ENCODE peak calls at places on chromosome 18, in five cellular contexts. One of them, this sample, is unnamed.
A peak's percentile ranks its signal among the peaks of the same experiment; 100 is the strongest.

GRCh38 chr18:12989397-12990127 is 1.6 kb upstream of the CEP192 start:
- DNase-seq in H9: no peak
- DNase-seq in stimulated activated naive CD8-positive, alpha-beta T cell treated with anti-CD3 and anti-CD28 coated beads, Interleukin-15, Interleukin-2, amounts not matched to agents 100 U/mL and 50 U/mL, for 24 hours: no peak
- DNase-seq in fibroblast of pulmonary artery: no peak
- DNase-seq in NCI-H1417: no peak
- DNase-seq in this sample: peak; percentile 58

GRCh38 chr18:58691256-58691655 is 20.0 kb downstream of the MALT1 start:
- DNase-seq in H9: no peak
- DNase-seq in fibroblast of pulmonary artery: no peak
- DNase-seq in stimulated activated naive CD8-positive, alpha-beta T cell treated with anti-CD3 and anti-CD28 coated beads, Interleukin-15, Interleukin-2, amounts not matched to agents 100 U/mL and 50 U/mL, for 24 hours: no peak
- DNase-seq in NCI-H1417: no peak
- DNase-seq in this sample: no peak

GRCh38 chr18:27762054-27762453 is 414.9 kb downstream of the CDH2 start:
- DNase-seq in stimulated activated naive CD8-positive, alpha-beta T cell treated with anti-CD3 and anti-CD28 coated beads, Interleukin-15, Interleukin-2, amounts not matched to agents 100 U/mL and 50 U/mL, for 24 hours: no peak
- DNase-seq in H9: no peak
- DNase-seq in NCI-H1417: no peak
- DNase-seq in fibroblast of pulmonary artery: no peak
- DNase-seq in this sample: no peak

GRCh38 chr18:54396755-54397154 is 39.0 kb downstream of the C18orf54 start:
- DNase-seq in H9: no peak
- DNase-seq in stimulated activated naive CD8-positive, alpha-beta T cell treated with anti-CD3 and anti-CD28 coated beads, Interleukin-15, Interleukin-2, amounts not matched to agents 100 U/mL and 50 U/mL, for 24 hours: no peak
- DNase-seq in NCI-H1417: no peak
- DNase-seq in fibroblast of pulmonary artery: no peak
- DNase-seq in this sample: no peak

GRCh38 chr18:55478301-55478660 is 109.7 kb downstream of the TCF4 start:
- DNase-seq in stimulated activated naive CD8-positive, alpha-beta T cell treated with anti-CD3 and anti-CD28 coated beads, Interleukin-15, Interleukin-2, amounts not matched to agents 100 U/mL and 50 U/mL, for 24 hours: no peak
- DNase-seq in fibroblast of pulmonary artery: no peak
- DNase-seq in NCI-H1417: no peak
- DNase-seq in H9: no peak
- DNase-seq in this sample: no peak

GRCh38 chr18:68164909-68165308 is 550.0 kb downstream of the TMX3 start:
- DNase-seq in NCI-H1417: no peak
- DNase-seq in stimulated activated naive CD8-positive, alpha-beta T cell treated with anti-CD3 and anti-CD28 coated beads, Interleukin-15, Interleukin-2, amounts not matched to agents 100 U/mL and 50 U/mL, for 24 hours: no peak
- DNase-seq in H9: no peak
- DNase-seq in fibroblast of pulmonary artery: no peak
- DNase-seq in this sample: no peak

GRCh38 chr18:68104036-68104435 is 587.5 kb upstream of the DSEL start:
- DNase-seq in stimulated activated naive CD8-positive, alpha-beta T cell treated with anti-CD3 and anti-CD28 coated beads, Interleukin-15, Interleukin-2, amounts not matched to agents 100 U/mL and 50 U/mL, for 24 hours: no peak
- DNase-seq in H9: no peak
- DNase-seq in fibroblast of pulmonary artery: peak; percentile 3
- DNase-seq in NCI-H1417: no peak
- DNase-seq in this sample: no peak

GRCh38 chr18:5894215-5894612 is 1.1 kb downstream of the TMEM200C start:
- DNase-seq in fibroblast of pulmonary artery: no peak
- DNase-seq in H9: no peak
- DNase-seq in NCI-H1417: peak; percentile 24
- DNase-seq in stimulated activated naive CD8-positive, alpha-beta T cell treated with anti-CD3 and anti-CD28 coated beads, Interleukin-15, Interleukin-2, amounts not matched to agents 100 U/mL and 50 U/mL, for 24 hours: no peak
- DNase-seq in this sample: no peak

GRCh38 chr18:23453657-23454011 is 547 bp downstream of the RIOK3 start:
- DNase-seq in fibroblast of pulmonary artery: peak; percentile 43
- DNase-seq in NCI-H1417: no peak
- DNase-seq in H9: no peak
- DNase-seq in stimulated activated naive CD8-positive, alpha-beta T cell treated with anti-CD3 and anti-CD28 coated beads, Interleukin-15, Interleukin-2, amounts not matched to agents 100 U/mL and 50 U/mL, for 24 hours: no peak
- DNase-seq in this sample: no peak

GRCh38 chr18:8800876-8801262 is 95.5 kb downstream of the MTCL1 start:
- DNase-seq in H9: no peak
- DNase-seq in stimulated activated naive CD8-positive, alpha-beta T cell treated with anti-CD3 and anti-CD28 coated beads, Interleukin-15, Interleukin-2, amounts not matched to agents 100 U/mL and 50 U/mL, for 24 hours: no peak
- DNase-seq in NCI-H1417: no peak
- DNase-seq in fibroblast of pulmonary artery: no peak
- DNase-seq in this sample: peak; percentile 49

GRCh38 chr18:63205791-63206252 is 113.7 kb downstream of the BCL2 start:
- DNase-seq in H9: no peak
- DNase-seq in NCI-H1417: peak; percentile 42
- DNase-seq in fibroblast of pulmonary artery: no peak
- DNase-seq in stimulated activated naive CD8-positive, alpha-beta T cell treated with anti-CD3 and anti-CD28 coated beads, Interleukin-15, Interleukin-2, amounts not matched to agents 100 U/mL and 50 U/mL, for 24 hours: no peak
- DNase-seq in this sample: no peak

GRCh38 chr18:79887181-79888000 is 64.1 kb downstream of the SLC66A2 start:
- DNase-seq in fibroblast of pulmonary artery: no peak
- DNase-seq in H9: no peak
- DNase-seq in NCI-H1417: no peak
- DNase-seq in stimulated activated naive CD8-positive, alpha-beta T cell treated with anti-CD3 and anti-CD28 coated beads, Interleukin-15, Interleukin-2, amounts not matched to agents 100 U/mL and 50 U/mL, for 24 hours: no peak
- DNase-seq in this sample: no peak

GRCh38 chr18:66761166-66761565 is 157.3 kb upstream of the CDH19 start:
- DNase-seq in H9: no peak
- DNase-seq in NCI-H1417: no peak
- DNase-seq in fibroblast of pulmonary artery: no peak
- DNase-seq in stimulated activated naive CD8-positive, alpha-beta T cell treated with anti-CD3 and anti-CD28 coated beads, Interleukin-15, Interleukin-2, amounts not matched to agents 100 U/mL and 50 U/mL, for 24 hours: no peak
- DNase-seq in this sample: no peak

GRCh38 chr18:54426085-54426665 is 68.5 kb downstream of the C18orf54 start:
- DNase-seq in NCI-H1417: no peak
- DNase-seq in fibroblast of pulmonary artery: no peak
- DNase-seq in stimulated activated naive CD8-positive, alpha-beta T cell treated with anti-CD3 and anti-CD28 coated beads, Interleukin-15, Interleukin-2, amounts not matched to agents 100 U/mL and 50 U/mL, for 24 hours: no peak
- DNase-seq in H9: no peak
- DNase-seq in this sample: no peak

GRCh38 chr18:63336366-63337099 is 17.0 kb upstream of the BCL2 start:
- DNase-seq in H9: no peak
- DNase-seq in NCI-H1417: no peak
- DNase-seq in stimulated activated naive CD8-positive, alpha-beta T cell treated with anti-CD3 and anti-CD28 coated beads, Interleukin-15, Interleukin-2, amounts not matched to agents 100 U/mL and 50 U/mL, for 24 hours: no peak
- DNase-seq in fibroblast of pulmonary artery: peak; percentile 92
- DNase-seq in this sample: no peak

GRCh38 chr18:69898241-69898861 is 49.3 kb downstream of the CD226 start:
- DNase-seq in NCI-H1417: no peak
- DNase-seq in fibroblast of pulmonary artery: no peak
- DNase-seq in stimulated activated naive CD8-positive, alpha-beta T cell treated with anti-CD3 and anti-CD28 coated beads, Interleukin-15, Interleukin-2, amounts not matched to agents 100 U/mL and 50 U/mL, for 24 hours: peak; percentile 33
- DNase-seq in H9: no peak
- DNase-seq in this sample: no peak

GRCh38 chr18:35464731-35465728 is 32.7 kb downstream of the INO80C start:
- DNase-seq in fibroblast of pulmonary artery: no peak
- DNase-seq in stimulated activated naive CD8-positive, alpha-beta T cell treated with anti-CD3 and anti-CD28 coated beads, Interleukin-15, Interleukin-2, amounts not matched to agents 100 U/mL and 50 U/mL, for 24 hours: no peak
- DNase-seq in NCI-H1417: no peak
- DNase-seq in H9: no peak
- DNase-seq in this sample: no peak

GRCh38 chr18:50726960-50727589 is 92.7 kb downstream of the MRO start:
- DNase-seq in stimulated activated naive CD8-positive, alpha-beta T cell treated with anti-CD3 and anti-CD28 coated beads, Interleukin-15, Interleukin-2, amounts not matched to agents 100 U/mL and 50 U/mL, for 24 hours: no peak
- DNase-seq in NCI-H1417: no peak
- DNase-seq in H9: no peak
- DNase-seq in fibroblast of pulmonary artery: no peak
- DNase-seq in this sample: no peak

GRCh38 chr18:35926884-35927283 is 45.6 kb upstream of the RMP24 start:
- DNase-seq in stimulated activated naive CD8-positive, alpha-beta T cell treated with anti-CD3 and anti-CD28 coated beads, Interleukin-15, Interleukin-2, amounts not matched to agents 100 U/mL and 50 U/mL, for 24 hours: no peak
- DNase-seq in NCI-H1417: no peak
- DNase-seq in fibroblast of pulmonary artery: no peak
- DNase-seq in H9: no peak
- DNase-seq in this sample: no peak

GRCh38 chr18:46754188-46754587 is 2.7 kb downstream of the ST8SIA5 start:
- DNase-seq in H9: no peak
- DNase-seq in fibroblast of pulmonary artery: no peak
- DNase-seq in NCI-H1417: no peak
- DNase-seq in stimulated activated naive CD8-positive, alpha-beta T cell treated with anti-CD3 and anti-CD28 coated beads, Interleukin-15, Interleukin-2, amounts not matched to agents 100 U/mL and 50 U/mL, for 24 hours: no peak
- DNase-seq in this sample: no peak

GRCh38 chr18:59323931-59324622 is 5.6 kb upstream of the CPLX4 start:
- DNase-seq in NCI-H1417: no peak
- DNase-seq in stimulated activated naive CD8-positive, alpha-beta T cell treated with anti-CD3 and anti-CD28 coated beads, Interleukin-15, Interleukin-2, amounts not matched to agents 100 U/mL and 50 U/mL, for 24 hours: no peak
- DNase-seq in fibroblast of pulmonary artery: no peak
- DNase-seq in H9: no peak
- DNase-seq in this sample: peak; percentile 4

GRCh38 chr18:50268022-50268747 is 1.9 kb upstream of the CFAP53 start:
- DNase-seq in H9: peak; percentile 94
- DNase-seq in fibroblast of pulmonary artery: peak; percentile 67
- DNase-seq in NCI-H1417: no peak
- DNase-seq in stimulated activated naive CD8-positive, alpha-beta T cell treated with anti-CD3 and anti-CD28 coated beads, Interleukin-15, Interleukin-2, amounts not matched to agents 100 U/mL and 50 U/mL, for 24 hours: peak; percentile 88
- DNase-seq in this sample: peak; percentile 92

GRCh38 chr18:11004951-11005350 is 144.4 kb downstream of the PIEZO2 start:
- DNase-seq in stimulated activated naive CD8-positive, alpha-beta T cell treated with anti-CD3 and anti-CD28 coated beads, Interleukin-15, Interleukin-2, amounts not matched to agents 100 U/mL and 50 U/mL, for 24 hours: no peak
- DNase-seq in fibroblast of pulmonary artery: peak; percentile 59
- DNase-seq in NCI-H1417: no peak
- DNase-seq in H9: no peak
- DNase-seq in this sample: no peak

This sample was measured in ELF-1.